ENCODE peak calls at places on chromosomes 16 and 17, in five cellular contexts. One of them, this sample, is unnamed.

GRCh38 chr17:31391496-31391949 is at the start of gene RAB11FIP4:
- DNase-seq in M059J: no peak
- DNase-seq in NCI-H1436: peak
- DNase-seq in stimulated activated CD4-positive, alpha-beta T cell treated with anti-CD3 and anti-CD28 coated beads, Interleukin-2, amount 100 ng/mL, for 48 hours: no peak
- DNase-seq in activated naive CD4-positive, alpha-beta T cell: no peak
- DNase-seq in this sample: no peak

GRCh38 chr17:55440391-55440790 is 18.8 kb upstream of the MMD start:
- DNase-seq in M059J: no peak
- DNase-seq in NCI-H1436: no peak
- DNase-seq in stimulated activated CD4-positive, alpha-beta T cell treated with anti-CD3 and anti-CD28 coated beads, Interleukin-2, amount 100 ng/mL, for 48 hours: no peak
- DNase-seq in activated naive CD4-positive, alpha-beta T cell: no peak
- DNase-seq in this sample: no peak

GRCh38 chr16:10252155-10252554 is 69.9 kb upstream of the GRIN2A start:
- DNase-seq in M059J: no peak
- DNase-seq in NCI-H1436: no peak
- DNase-seq in stimulated activated CD4-positive, alpha-beta T cell treated with anti-CD3 and anti-CD28 coated beads, Interleukin-2, amount 100 ng/mL, for 48 hours: no peak
- DNase-seq in activated naive CD4-positive, alpha-beta T cell: no peak
- DNase-seq in this sample: no peak

GRCh38 chr17:45320349-45320930 is 3.6 kb upstream of the MAP3K14 start:
- DNase-seq in M059J: peak
- DNase-seq in NCI-H1436: no peak
- DNase-seq in stimulated activated CD4-positive, alpha-beta T cell treated with anti-CD3 and anti-CD28 coated beads, Interleukin-2, amount 100 ng/mL, for 48 hours: no peak
- DNase-seq in activated naive CD4-positive, alpha-beta T cell: no peak
- DNase-seq in this sample: no peak

GRCh38 chr17:45948881-45949624 is 50.0 kb upstream of the STH start:
- DNase-seq in M059J: peak
- DNase-seq in NCI-H1436: peak
- DNase-seq in stimulated activated CD4-positive, alpha-beta T cell treated with anti-CD3 and anti-CD28 coated beads, Interleukin-2, amount 100 ng/mL, for 48 hours: peak
- DNase-seq in activated naive CD4-positive, alpha-beta T cell: peak
- DNase-seq in this sample: peak

GRCh38 chr17:78895322-78895721 is 7.7 kb downstream of the CEP295NL start:
- DNase-seq in M059J: no peak
- DNase-seq in NCI-H1436: no peak
- DNase-seq in stimulated activated CD4-positive, alpha-beta T cell treated with anti-CD3 and anti-CD28 coated beads, Interleukin-2, amount 100 ng/mL, for 48 hours: no peak
- DNase-seq in activated naive CD4-positive, alpha-beta T cell: no peak
- DNase-seq in this sample: no peak

GRCh38 chr16:57479422-57480126 is 6.7 kb downstream of the DOK4 start:
- DNase-seq in M059J: peak
- DNase-seq in NCI-H1436: peak
- DNase-seq in stimulated activated CD4-positive, alpha-beta T cell treated with anti-CD3 and anti-CD28 coated beads, Interleukin-2, amount 100 ng/mL, for 48 hours: no peak
- DNase-seq in activated naive CD4-positive, alpha-beta T cell: no peak
- DNase-seq in this sample: peak

GRCh38 chr17:29884995-29885394 is 45.0 kb downstream of the SSH2 start:
- DNase-seq in M059J: no peak
- DNase-seq in NCI-H1436: no peak
- DNase-seq in stimulated activated CD4-positive, alpha-beta T cell treated with anti-CD3 and anti-CD28 coated beads, Interleukin-2, amount 100 ng/mL, for 48 hours: no peak
- DNase-seq in activated naive CD4-positive, alpha-beta T cell: no peak
- DNase-seq in this sample: no peak

GRCh38 chr16:27485811-27486210 is 63.9 kb downstream of the GTF3C1 start:
- DNase-seq in M059J: no peak
- DNase-seq in NCI-H1436: no peak
- DNase-seq in stimulated activated CD4-positive, alpha-beta T cell treated with anti-CD3 and anti-CD28 coated beads, Interleukin-2, amount 100 ng/mL, for 48 hours: no peak
- DNase-seq in activated naive CD4-positive, alpha-beta T cell: no peak
- DNase-seq in this sample: no peak

GRCh38 chr17:28406478-28406824 is 439 bp upstream of the SLC46A1 start:
- DNase-seq in M059J: no peak
- DNase-seq in NCI-H1436: peak
- DNase-seq in stimulated activated CD4-positive, alpha-beta T cell treated with anti-CD3 and anti-CD28 coated beads, Interleukin-2, amount 100 ng/mL, for 48 hours: no peak
- DNase-seq in activated naive CD4-positive, alpha-beta T cell: no peak
- DNase-seq in this sample: no peak

GRCh38 chr16:81485824-81486554 is 41.4 kb downstream of the CMIP start:
- DNase-seq in M059J: no peak
- DNase-seq in NCI-H1436: no peak
- DNase-seq in stimulated activated CD4-positive, alpha-beta T cell treated with anti-CD3 and anti-CD28 coated beads, Interleukin-2, amount 100 ng/mL, for 48 hours: no peak
- DNase-seq in activated naive CD4-positive, alpha-beta T cell: no peak
- DNase-seq in this sample: no peak

GRCh38 chr17:49459401-49459984 is 35.6 kb upstream of the NGFR start:
- DNase-seq in M059J: no peak
- DNase-seq in NCI-H1436: no peak
- DNase-seq in stimulated activated CD4-positive, alpha-beta T cell treated with anti-CD3 and anti-CD28 coated beads, Interleukin-2, amount 100 ng/mL, for 48 hours: no peak
- DNase-seq in activated naive CD4-positive, alpha-beta T cell: no peak
- DNase-seq in this sample: no peak

GRCh38 chr17:78924481-78925151 is 571 bp downstream of the TIMP2 start:
- DNase-seq in M059J: peak
- DNase-seq in NCI-H1436: no peak
- DNase-seq in stimulated activated CD4-positive, alpha-beta T cell treated with anti-CD3 and anti-CD28 coated beads, Interleukin-2, amount 100 ng/mL, for 48 hours: no peak
- DNase-seq in activated naive CD4-positive, alpha-beta T cell: no peak
- DNase-seq in this sample: peak

GRCh38 chr17:43839670-43840101 is 6.7 kb upstream of the MPP3 start:
- DNase-seq in M059J: peak
- DNase-seq in NCI-H1436: no peak
- DNase-seq in stimulated activated CD4-positive, alpha-beta T cell treated with anti-CD3 and anti-CD28 coated beads, Interleukin-2, amount 100 ng/mL, for 48 hours: no peak
- DNase-seq in activated naive CD4-positive, alpha-beta T cell: no peak
- DNase-seq in this sample: no peak

GRCh38 chr16:24309222-24309905 is 53.2 kb downstream of the CACNG3 start:
- DNase-seq in M059J: peak
- DNase-seq in NCI-H1436: no peak
- DNase-seq in stimulated activated CD4-positive, alpha-beta T cell treated with anti-CD3 and anti-CD28 coated beads, Interleukin-2, amount 100 ng/mL, for 48 hours: peak
- DNase-seq in activated naive CD4-positive, alpha-beta T cell: no peak
- DNase-seq in this sample: no peak

GRCh38 chr16:84481051-84481735 is 23.3 kb downstream of the MEAK7 start:
- DNase-seq in M059J: no peak
- DNase-seq in NCI-H1436: no peak
- DNase-seq in stimulated activated CD4-positive, alpha-beta T cell treated with anti-CD3 and anti-CD28 coated beads, Interleukin-2, amount 100 ng/mL, for 48 hours: no peak
- DNase-seq in activated naive CD4-positive, alpha-beta T cell: no peak
- DNase-seq in this sample: no peak

GRCh38 chr16:74720579-74720978 is 19.9 kb upstream of the MLKL start:
- DNase-seq in M059J: no peak
- DNase-seq in NCI-H1436: no peak
- DNase-seq in stimulated activated CD4-positive, alpha-beta T cell treated with anti-CD3 and anti-CD28 coated beads, Interleukin-2, amount 100 ng/mL, for 48 hours: no peak
- DNase-seq in activated naive CD4-positive, alpha-beta T cell: no peak
- DNase-seq in this sample: no peak

GRCh38 chr16:79170565-79171242 is 429.8 kb downstream of the MAF start:
- DNase-seq in M059J: peak
- DNase-seq in NCI-H1436: no peak
- DNase-seq in stimulated activated CD4-positive, alpha-beta T cell treated with anti-CD3 and anti-CD28 coated beads, Interleukin-2, amount 100 ng/mL, for 48 hours: no peak
- DNase-seq in activated naive CD4-positive, alpha-beta T cell: no peak
- DNase-seq in this sample: no peak

GRCh38 chr16:11394593-11394960 is 49.3 kb downstream of the RMI2 start:
- DNase-seq in M059J: no peak
- DNase-seq in NCI-H1436: no peak
- DNase-seq in stimulated activated CD4-positive, alpha-beta T cell treated with anti-CD3 and anti-CD28 coated beads, Interleukin-2, amount 100 ng/mL, for 48 hours: no peak
- DNase-seq in activated naive CD4-positive, alpha-beta T cell: no peak
- DNase-seq in this sample: no peak

GRCh38 chr17:43820759-43821158 is 12.2 kb downstream of the MPP3 start:
- DNase-seq in M059J: no peak
- DNase-seq in NCI-H1436: no peak
- DNase-seq in stimulated activated CD4-positive, alpha-beta T cell treated with anti-CD3 and anti-CD28 coated beads, Interleukin-2, amount 100 ng/mL, for 48 hours: no peak
- DNase-seq in activated naive CD4-positive, alpha-beta T cell: no peak
- DNase-seq in this sample: no peak

GRCh38 chr17:48647103-48647963 is 21.2 kb upstream of the HOXB9 start:
- DNase-seq in M059J: peak
- DNase-seq in NCI-H1436: no peak
- DNase-seq in stimulated activated CD4-positive, alpha-beta T cell treated with anti-CD3 and anti-CD28 coated beads, Interleukin-2, amount 100 ng/mL, for 48 hours: no peak
- DNase-seq in activated naive CD4-positive, alpha-beta T cell: no peak
- DNase-seq in this sample: no peak

GRCh38 chr16:65532218-65532617 is 410.4 kb upstream of the CDH11 start:
- DNase-seq in M059J: peak
- DNase-seq in NCI-H1436: no peak
- DNase-seq in stimulated activated CD4-positive, alpha-beta T cell treated with anti-CD3 and anti-CD28 coated beads, Interleukin-2, amount 100 ng/mL, for 48 hours: no peak
- DNase-seq in activated naive CD4-positive, alpha-beta T cell: no peak
- DNase-seq in this sample: no peak

GRCh38 chr17:73142763-73143395 is 21.9 kb upstream of the SSTR2 start:
- DNase-seq in M059J: peak
- DNase-seq in NCI-H1436: no peak
- DNase-seq in stimulated activated CD4-positive, alpha-beta T cell treated with anti-CD3 and anti-CD28 coated beads, Interleukin-2, amount 100 ng/mL, for 48 hours: no peak
- DNase-seq in activated naive CD4-positive, alpha-beta T cell: no peak
- DNase-seq in this sample: no peak

GRCh38 chr17:37239690-37240344 is 136.0 kb upstream of the C17orf78 start:
- DNase-seq in M059J: peak
- DNase-seq in NCI-H1436: peak
- DNase-seq in stimulated activated CD4-positive, alpha-beta T cell treated with anti-CD3 and anti-CD28 coated beads, Interleukin-2, amount 100 ng/mL, for 48 hours: no peak
- DNase-seq in activated naive CD4-positive, alpha-beta T cell: no peak
- DNase-seq in this sample: no peak

GRCh38 chr16:88773812-88774291 is 11.2 kb downstream of the PIEZO1 start:
- DNase-seq in M059J: peak
- DNase-seq in NCI-H1436: no peak
- DNase-seq in stimulated activated CD4-positive, alpha-beta T cell treated with anti-CD3 and anti-CD28 coated beads, Interleukin-2, amount 100 ng/mL, for 48 hours: no peak
- DNase-seq in activated naive CD4-positive, alpha-beta T cell: no peak
- DNase-seq in this sample: peak

GRCh38 chr16:88966986-88967799 is 9.8 kb downstream of the CBFA2T3 start:
- DNase-seq in M059J: no peak
- DNase-seq in NCI-H1436: no peak
- DNase-seq in stimulated activated CD4-positive, alpha-beta T cell treated with anti-CD3 and anti-CD28 coated beads, Interleukin-2, amount 100 ng/mL, for 48 hours: no peak
- DNase-seq in activated naive CD4-positive, alpha-beta T cell: no peak
- DNase-seq in this sample: peak

GRCh38 chr16:58584831-58585505 is 44.7 kb downstream of the CNOT1 start:
- DNase-seq in M059J: no peak
- DNase-seq in NCI-H1436: no peak
- DNase-seq in stimulated activated CD4-positive, alpha-beta T cell treated with anti-CD3 and anti-CD28 coated beads, Interleukin-2, amount 100 ng/mL, for 48 hours: no peak
- DNase-seq in activated naive CD4-positive, alpha-beta T cell: no peak
- DNase-seq in this sample: no peak

GRCh38 chr17:57035971-57036481 is 49.0 kb upstream of the AKAP1 start:
- DNase-seq in M059J: no peak
- DNase-seq in NCI-H1436: peak
- DNase-seq in stimulated activated CD4-positive, alpha-beta T cell treated with anti-CD3 and anti-CD28 coated beads, Interleukin-2, amount 100 ng/mL, for 48 hours: no peak
- DNase-seq in activated naive CD4-positive, alpha-beta T cell: no peak
- DNase-seq in this sample: no peak

GRCh38 chr17:27239584-27239983 is 54.3 kb upstream of the WSB1 start:
- DNase-seq in M059J: no peak
- DNase-seq in NCI-H1436: no peak
- DNase-seq in stimulated activated CD4-positive, alpha-beta T cell treated with anti-CD3 and anti-CD28 coated beads, Interleukin-2, amount 100 ng/mL, for 48 hours: no peak
- DNase-seq in activated naive CD4-positive, alpha-beta T cell: no peak
- DNase-seq in this sample: no peak

GRCh38 chr17:17386143-17386800 is 83.1 kb downstream of the NT5M start:
- DNase-seq in M059J: no peak
- DNase-seq in NCI-H1436: no peak
- DNase-seq in stimulated activated CD4-positive, alpha-beta T cell treated with anti-CD3 and anti-CD28 coated beads, Interleukin-2, amount 100 ng/mL, for 48 hours: no peak
- DNase-seq in activated naive CD4-positive, alpha-beta T cell: no peak
- DNase-seq in this sample: peak

GRCh38 chr17:57944796-57945362 is 10.3 kb downstream of the CUEDC1 start:
- DNase-seq in M059J: no peak
- DNase-seq in NCI-H1436: no peak
- DNase-seq in stimulated activated CD4-positive, alpha-beta T cell treated with anti-CD3 and anti-CD28 coated beads, Interleukin-2, amount 100 ng/mL, for 48 hours: no peak
- DNase-seq in activated naive CD4-positive, alpha-beta T cell: no peak
- DNase-seq in this sample: no peak

GRCh38 chr17:2264023-2264860 is 39.3 kb downstream of the SMG6 start:
- DNase-seq in M059J: no peak
- DNase-seq in NCI-H1436: no peak
- DNase-seq in stimulated activated CD4-positive, alpha-beta T cell treated with anti-CD3 and anti-CD28 coated beads, Interleukin-2, amount 100 ng/mL, for 48 hours: no peak
- DNase-seq in activated naive CD4-positive, alpha-beta T cell: no peak
- DNase-seq in this sample: no peak

GRCh38 chr16:273547-274421 is 2.0 kb downstream of the RGS11 start:
- DNase-seq in M059J: no peak
- DNase-seq in NCI-H1436: no peak
- DNase-seq in stimulated activated CD4-positive, alpha-beta T cell treated with anti-CD3 and anti-CD28 coated beads, Interleukin-2, amount 100 ng/mL, for 48 hours: no peak
- DNase-seq in activated naive CD4-positive, alpha-beta T cell: no peak
- DNase-seq in this sample: no peak

This sample was measured in heart right ventricle.